ENCODE peak calls at places on chromosomes 11 and 22, in ten cellular contexts. One of them, this sample, is unnamed.

GRCh38 chr22:19051381-19051780 is 70.8 kb downstream of the DGCR2 start:
- DNase-seq in psoas muscle: no peak
- DNase-seq in AG08395: no peak
- DNase-seq in OCI-M1: no peak
- DNase-seq in NCI-H1436: no peak
- DNase-seq in NCI-H1417: peak; percentile 46
- DNase-seq in uterus: no peak
- DNase-seq in SK-N-SH: no peak
- DNase-seq in WTC11: no peak
- DNase-seq in tibial nerve: no peak
- DNase-seq in this sample: no peak

GRCh38 chr11:45896392-45897068 is 10.5 kb downstream of the FREY1 start:
- DNase-seq in psoas muscle: peak; percentile 48
- DNase-seq in AG08395: no peak
- DNase-seq in OCI-M1: no peak
- DNase-seq in NCI-H1436: peak; percentile 63
- DNase-seq in NCI-H1417: peak; percentile 88
- DNase-seq in uterus: no peak
- DNase-seq in SK-N-SH: peak; percentile 73
- DNase-seq in WTC11: peak; percentile 82
- DNase-seq in tibial nerve: no peak
- DNase-seq in this sample: peak; percentile 35

GRCh38 chr22:40540265-40540664 is 96.3 kb downstream of the MRTFA start:
- DNase-seq in psoas muscle: no peak
- DNase-seq in AG08395: no peak
- DNase-seq in OCI-M1: no peak
- DNase-seq in NCI-H1436: no peak
- DNase-seq in NCI-H1417: no peak
- DNase-seq in uterus: no peak
- DNase-seq in SK-N-SH: no peak
- DNase-seq in WTC11: no peak
- DNase-seq in tibial nerve: no peak
- DNase-seq in this sample: no peak

GRCh38 chr22:27381960-27382742 is 419.4 kb downstream of the MN1 start:
- DNase-seq in psoas muscle: no peak
- DNase-seq in AG08395: no peak
- DNase-seq in OCI-M1: no peak
- DNase-seq in NCI-H1436: no peak
- DNase-seq in NCI-H1417: no peak
- DNase-seq in uterus: no peak
- DNase-seq in SK-N-SH: no peak
- DNase-seq in WTC11: peak; percentile 20
- DNase-seq in tibial nerve: no peak
- DNase-seq in this sample: no peak

GRCh38 chr11:66265531-66266377 is 2.7 kb upstream of the RAB1B start:
- DNase-seq in psoas muscle: peak; percentile 61
- DNase-seq in AG08395: no peak
- DNase-seq in OCI-M1: no peak
- DNase-seq in NCI-H1436: no peak
- DNase-seq in NCI-H1417: no peak
- DNase-seq in uterus: no peak
- DNase-seq in SK-N-SH: no peak
- DNase-seq in WTC11: no peak
- DNase-seq in tibial nerve: no peak
- DNase-seq in this sample: no peak

GRCh38 chr11:86116996-86117705 is 48.3 kb upstream of the PICALM start:
- DNase-seq in psoas muscle: no peak
- DNase-seq in AG08395: no peak
- DNase-seq in OCI-M1: peak; percentile 98
- DNase-seq in NCI-H1436: no peak
- DNase-seq in NCI-H1417: no peak
- DNase-seq in uterus: no peak
- DNase-seq in SK-N-SH: no peak
- DNase-seq in WTC11: no peak
- DNase-seq in tibial nerve: no peak
- DNase-seq in this sample: no peak

GRCh38 chr22:38148252-38148651 is 33.4 kb downstream of the PLA2G6 start:
- DNase-seq in psoas muscle: no peak
- DNase-seq in AG08395: peak; percentile 34
- DNase-seq in OCI-M1: peak; percentile 27
- DNase-seq in NCI-H1436: no peak
- DNase-seq in NCI-H1417: no peak
- DNase-seq in uterus: no peak
- DNase-seq in SK-N-SH: no peak
- DNase-seq in WTC11: no peak
- DNase-seq in tibial nerve: no peak
- DNase-seq in this sample: peak; percentile 82

GRCh38 chr22:31295831-31296230 is 3.5 kb upstream of the PIK3IP1 start:
- DNase-seq in psoas muscle: no peak
- DNase-seq in AG08395: no peak
- DNase-seq in OCI-M1: peak; percentile 35
- DNase-seq in NCI-H1436: no peak
- DNase-seq in NCI-H1417: no peak
- DNase-seq in uterus: no peak
- DNase-seq in SK-N-SH: no peak
- DNase-seq in WTC11: no peak
- DNase-seq in tibial nerve: no peak
- DNase-seq in this sample: no peak

GRCh38 chr11:102313225-102313940 is 3.9 kb upstream of the BIRC3 start:
- DNase-seq in psoas muscle: no peak
- DNase-seq in AG08395: no peak
- DNase-seq in OCI-M1: no peak
- DNase-seq in NCI-H1436: no peak
- DNase-seq in NCI-H1417: no peak
- DNase-seq in uterus: no peak
- DNase-seq in SK-N-SH: no peak
- DNase-seq in WTC11: no peak
- DNase-seq in tibial nerve: no peak
- DNase-seq in this sample: no peak

GRCh38 chr22:23012081-23012622 is 58.2 kb upstream of the GNAZ start:
- DNase-seq in psoas muscle: no peak
- DNase-seq in AG08395: no peak
- DNase-seq in OCI-M1: no peak
- DNase-seq in NCI-H1436: no peak
- DNase-seq in NCI-H1417: no peak
- DNase-seq in uterus: no peak
- DNase-seq in SK-N-SH: no peak
- DNase-seq in WTC11: no peak
- DNase-seq in tibial nerve: no peak
- DNase-seq in this sample: no peak

GRCh38 chr22:38860291-38861169 is 11.5 kb downstream of the CBX6 start:
- DNase-seq in psoas muscle: peak; percentile 55
- DNase-seq in AG08395: no peak
- DNase-seq in OCI-M1: no peak
- DNase-seq in NCI-H1436: no peak
- DNase-seq in NCI-H1417: peak; percentile 36
- DNase-seq in uterus: no peak
- DNase-seq in SK-N-SH: no peak
- DNase-seq in WTC11: peak; percentile 46
- DNase-seq in tibial nerve: no peak
- DNase-seq in this sample: no peak

GRCh38 chr11:69812927-69813326 is 6.3 kb downstream of the FGF3 start:
- DNase-seq in psoas muscle: no peak
- DNase-seq in AG08395: no peak
- DNase-seq in OCI-M1: no peak
- DNase-seq in NCI-H1436: no peak
- DNase-seq in NCI-H1417: no peak
- DNase-seq in uterus: no peak
- DNase-seq in SK-N-SH: no peak
- DNase-seq in WTC11: no peak
- DNase-seq in tibial nerve: no peak
- DNase-seq in this sample: no peak

GRCh38 chr11:45816614-45817013 is 11.7 kb downstream of the SLC35C1 start:
- DNase-seq in psoas muscle: no peak
- DNase-seq in AG08395: no peak
- DNase-seq in OCI-M1: no peak
- DNase-seq in NCI-H1436: no peak
- DNase-seq in NCI-H1417: no peak
- DNase-seq in uterus: no peak
- DNase-seq in SK-N-SH: no peak
- DNase-seq in WTC11: peak; percentile 67
- DNase-seq in tibial nerve: no peak
- DNase-seq in this sample: no peak

This sample was measured in H4.